ENCODE peak calls at places on chromosomes 7 and 10, in ten cellular contexts. C is activated CD8-positive, alpha-beta T cell treated with anti-CD3 and anti-CD28 coated beads for 36 hours; M is epithelial cell of proximal tubule; T is IMR-90; B is OCI-LY7; Z is brain microvascular endothelial cell; R is foreskin fibroblast; L is cardiac muscle cell; G is psoas muscle; A is glutamatergic neuron. X is an unnamed sample.

GRCh38 chr10:60389413-60390009 is at the start of gene ANK3:
- DNase-seq in C (no peak), M (no peak), T (no peak), B (no peak), Z (no peak), R (no peak), L (peak; percentile 8), G (no peak), A (no peak), X (no peak)

GRCh38 chr10:46546591-46547330 is 9.7 kb downstream of the GPRIN2 start:
- DNase-seq in C (peak; percentile 0), M (no peak), T (no peak), B (no peak), Z (no peak), R (no peak), L (no peak), G (peak; percentile 14), A (peak; percentile 12), X (peak; percentile 22)

GRCh38 chr10:70551971-70552422 is 50.5 kb downstream of the PRF1 start:
- DNase-seq in C (no peak), M (peak; percentile 56), T (peak; percentile 94), B (no peak), Z (peak; percentile 91), R (peak; percentile 94), L (peak; percentile 61), G (no peak), A (no peak), X (no peak)

GRCh38 chr10:60944159-60944909 is at the start of gene RHOBTB1:
- DNase-seq in C (peak; percentile 36), M (no peak), T (peak; percentile 83), B (no peak), Z (peak; percentile 74), R (peak; percentile 88), L (peak; percentile 88), G (peak; percentile 83), A (peak; percentile 85), X (peak; percentile 81)

GRCh38 chr7:55254596-55255500 is 110.3 kb upstream of the LANCL2 start:
- DNase-seq in C (peak; percentile 74), M (no peak), T (peak; percentile 67), B (peak; percentile 54), Z (peak; percentile 61), R (peak; percentile 91), L (peak; percentile 83), G (peak; percentile 86), A (peak; percentile 97), X (peak; percentile 98)

GRCh38 chr10:72173635-72174296 is 42.0 kb upstream of the ANAPC16 start:
- DNase-seq in C (peak; percentile 22), M (peak; percentile 46), T (peak; percentile 13), B (peak; percentile 9), Z (no peak), R (peak; percentile 64), L (no peak), G (no peak), A (no peak), X (no peak)

GRCh38 chr10:24681476-24682088 is 42.1 kb downstream of the ARHGAP21 start:
- DNase-seq in C (no peak), M (no peak), T (no peak), B (peak; percentile 20), Z (no peak), R (peak; percentile 9), L (no peak), G (no peak), A (no peak), X (no peak)

GRCh38 chr7:125670926-125671572 is 741.4 kb upstream of the POT1 start:
- DNase-seq in C (no peak), M (no peak), T (no peak), B (peak; percentile 1), Z (peak; percentile 24), R (no peak), L (peak; percentile 41), G (no peak), A (no peak), X (no peak)

GRCh38 chr7:90345548-90346319 is 782 bp upstream of the GTPBP10 start:
- DNase-seq in C (peak; percentile 9), M (peak; percentile 20), T (peak; percentile 42), B (no peak), Z (peak; percentile 7), R (peak; percentile 59), L (peak; percentile 40), G (no peak), A (no peak), X (no peak)

GRCh38 chr7:90347759-90348158 is 1.2 kb downstream of the GTPBP10 start:
- DNase-seq in C (no peak), M (no peak), T (no peak), B (peak; percentile 25), Z (no peak), R (no peak), L (no peak), G (no peak), A (no peak), X (no peak)

GRCh38 chr7:90345016-90345415 is 1.5 kb upstream of the GTPBP10 start:
- DNase-seq in C (no peak), M (no peak), T (no peak), B (no peak), Z (no peak), R (no peak), L (no peak), G (no peak), A (no peak), X (no peak)

GRCh38 chr7:90349305-90349704 is 2.8 kb downstream of the GTPBP10 start:
- DNase-seq in C (no peak), M (no peak), T (no peak), B (no peak), Z (no peak), R (no peak), L (no peak), G (no peak), A (no peak), X (no peak)

DNA sequence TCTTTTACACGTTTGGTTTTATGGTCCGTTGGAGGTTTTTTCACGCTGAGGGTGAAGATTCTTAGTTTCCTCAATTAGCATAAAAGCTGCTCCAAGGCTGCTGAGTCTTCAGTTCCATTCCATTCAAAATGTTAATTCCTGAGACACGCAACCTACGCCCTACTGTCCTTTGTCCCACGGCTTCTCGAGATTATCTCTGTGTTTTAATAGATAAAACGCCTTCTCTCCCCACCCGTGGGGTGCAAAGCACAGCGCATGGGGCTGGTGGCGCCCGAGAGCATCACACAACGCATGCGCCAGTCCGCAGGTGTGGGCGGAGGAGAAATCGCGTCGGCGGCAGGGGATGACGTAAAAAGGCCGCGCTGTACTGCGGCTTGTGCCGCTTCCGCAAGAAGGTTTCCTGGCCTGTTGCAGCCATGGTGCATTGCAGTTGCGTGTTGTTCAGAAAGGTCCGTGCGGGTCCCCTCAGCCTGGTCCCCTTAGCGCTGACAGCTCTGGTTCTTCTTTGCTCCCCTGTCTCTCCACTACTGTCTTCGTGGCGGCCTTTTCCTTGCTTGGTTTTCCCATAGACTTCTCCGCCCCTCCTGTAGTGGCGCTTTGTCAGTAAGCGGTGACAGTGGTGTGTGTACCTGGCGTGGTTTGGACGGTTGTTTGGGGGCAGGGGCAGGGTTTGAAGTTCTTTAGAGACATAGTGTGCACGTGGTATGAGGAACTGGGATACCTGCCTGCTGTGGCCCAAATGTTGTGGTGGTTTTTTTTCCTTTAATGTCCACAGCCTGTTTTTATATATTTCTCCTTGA is at the start of gene GTPBP10:
- DNase-seq in C (peak; percentile 96), M (peak; percentile 68), T (peak; percentile 96), B (peak; percentile 97), Z (peak; percentile 89), R (peak; percentile 99), L (peak; percentile 96), G (peak; percentile 93), A (peak; percentile 95), X (peak; percentile 87)
- TF ChIP-seq CTCF in C (peak; percentile 68), M (peak; percentile 67), T (peak; percentile 73), B (peak; percentile 81), Z (peak; percentile 82), R (peak; percentile 65), L (peak; percentile 76), G (peak; percentile 77), A (peak; percentile 44), X (peak; percentile 32)

DNA sequence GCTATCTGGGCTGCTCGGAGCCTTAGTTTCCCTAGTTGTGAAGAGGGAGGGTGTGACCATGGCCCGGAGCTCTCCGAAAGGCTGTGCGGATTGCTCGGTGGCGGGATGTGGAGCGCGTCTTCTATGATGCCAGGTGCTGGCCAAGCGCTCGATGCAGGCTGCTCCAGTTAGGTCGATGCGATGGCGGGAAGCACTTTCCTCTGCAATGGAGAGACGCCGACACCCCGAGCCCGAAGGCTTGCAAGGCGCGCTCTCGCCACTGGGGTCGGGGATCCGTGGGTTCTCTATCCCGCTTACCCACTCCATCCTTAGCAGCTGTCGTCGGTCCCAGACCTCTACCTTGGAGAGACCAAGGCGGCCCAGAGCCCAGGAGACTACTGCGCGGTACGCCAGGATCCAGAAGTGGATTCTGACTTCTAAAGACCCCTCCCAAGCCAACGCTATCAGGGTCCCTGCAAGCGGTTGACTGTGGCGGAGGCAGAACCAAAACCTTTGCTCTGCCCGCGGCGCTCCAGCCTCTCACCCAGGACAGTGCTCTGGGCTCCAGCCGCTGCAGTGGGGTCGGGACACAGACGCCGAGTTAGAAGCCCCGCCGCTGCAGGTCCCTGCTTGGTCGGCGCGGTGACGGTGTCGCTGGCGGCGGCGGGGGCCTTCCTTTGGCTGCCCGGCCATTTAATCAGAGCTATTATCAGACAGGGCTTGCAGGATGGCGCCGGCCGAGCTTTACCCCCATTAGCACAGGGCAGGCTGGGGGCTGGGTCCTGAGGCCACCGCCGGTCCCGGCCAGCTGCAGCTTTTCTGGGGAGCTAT is 7.8 kb upstream of the TBX20 start:
- DNase-seq in C (no peak), M (no peak), T (no peak), B (no peak), Z (no peak), R (peak; percentile 6), L (peak; percentile 54), G (no peak), A (peak; percentile 61), X (no peak)
- TF ChIP-seq CTCF in C (no peak), M (no peak), T (no peak), B (no peak), Z (peak; percentile 5), R (no peak), L (peak; percentile 30), G (no peak), A (peak; percentile 34), X (no peak)

DNA sequence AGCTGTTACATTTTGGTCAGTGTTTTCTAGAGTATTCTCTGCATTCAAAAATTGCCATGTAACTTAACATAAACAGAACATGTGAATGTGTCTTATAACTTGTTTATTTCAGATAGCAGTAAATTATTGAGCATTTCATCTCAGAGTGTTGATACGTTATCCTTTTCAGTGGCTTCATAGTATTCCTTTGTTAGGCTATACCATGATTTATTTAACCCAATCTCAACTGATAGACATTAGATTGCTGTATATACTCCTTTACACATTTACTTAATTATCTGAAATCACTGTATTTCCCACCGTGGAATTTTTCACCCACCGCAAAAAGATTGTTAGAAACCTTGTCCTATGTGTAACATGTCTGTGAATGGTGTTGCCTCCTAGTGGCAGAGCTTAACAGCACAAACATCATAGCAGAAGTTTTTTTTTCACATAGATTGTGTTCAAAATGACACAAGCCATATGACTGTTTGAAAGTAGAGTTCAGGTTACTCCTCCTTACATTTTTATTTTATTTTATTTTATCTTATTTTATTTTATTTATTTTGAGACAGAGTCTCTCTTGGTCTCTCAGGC is 21.4 kb downstream of the SLF2 start:
- DNase-seq in C (no peak), M (no peak), T (no peak), B (peak; percentile 21), Z (no peak), R (peak; percentile 17), L (no peak), G (no peak), A (no peak), X (no peak)
- TF ChIP-seq CTCF in C (peak; percentile 61), M (peak; percentile 61), T (peak; percentile 37), B (peak; percentile 79), Z (peak; percentile 65), R (peak; percentile 57), L (peak; percentile 57), G (peak; percentile 11), A (peak; percentile 55), X (no peak)

GRCh38 chr10:87863102-87863943 is at the start of the genes KLLN and PTEN:
- DNase-seq in C (peak; percentile 85), M (no peak), T (peak; percentile 91), B (peak; percentile 95), Z (peak; percentile 85), R (peak; percentile 97), L (peak; percentile 95), G (peak; percentile 90), A (peak; percentile 94), X (peak; percentile 87)

GRCh38 chr10:87861953-87862643 is 1.2 kb downstream of the KLLN start:
- DNase-seq in C (peak; percentile 95), M (peak; percentile 93), T (peak; percentile 98), B (peak; percentile 99), Z (peak; percentile 92), R (peak; percentile 100), L (peak; percentile 98), G (peak; percentile 97), A (peak; percentile 98), X (peak; percentile 93)

GRCh38 chr10:87861034-87861433 is 2.3 kb downstream of the KLLN start:
- DNase-seq in C (no peak), M (no peak), T (no peak), B (peak; percentile 30), Z (no peak), R (no peak), L (no peak), G (no peak), A (no peak), X (no peak)

GRCh38 chr10:87861566-87861952 is 1.8 kb downstream of the KLLN start:
- DNase-seq in C (peak; percentile 54), M (no peak), T (peak; percentile 89), B (peak; percentile 82), Z (peak; percentile 67), R (peak; percentile 96), L (peak; percentile 66), G (peak; percentile 78), A (peak; percentile 49), X (peak; percentile 63)

DNA sequence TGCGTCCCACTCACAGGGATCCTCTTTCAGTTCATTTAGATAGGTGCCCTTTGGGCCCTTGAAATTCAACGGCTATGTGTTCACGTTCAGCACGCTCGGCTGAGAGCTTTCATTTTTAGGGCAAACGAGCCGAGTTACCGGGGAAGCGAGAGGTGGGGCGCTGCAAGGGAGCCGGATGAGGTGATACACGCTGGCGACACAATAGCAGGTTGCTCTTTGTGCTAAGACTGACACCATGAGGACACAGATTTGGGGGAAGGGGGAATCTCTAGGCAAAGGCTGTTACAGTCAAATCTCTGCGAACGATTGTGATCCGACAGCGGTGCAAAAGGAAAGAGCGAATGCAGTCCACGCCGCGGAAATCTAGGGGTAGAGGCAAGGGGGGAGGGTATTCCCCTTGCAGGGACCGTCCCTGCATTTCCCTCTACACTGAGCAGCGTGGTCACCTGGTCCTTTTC is 660 bp downstream of the KLLN start:
- DNase-seq in C (peak; percentile 79), M (no peak), T (peak; percentile 57), B (no peak), Z (no peak), R (no peak), L (no peak), G (no peak), A (no peak), X (no peak)
- TF ChIP-seq CTCF in C (no peak), M (no peak), T (no peak), B (peak; percentile 30), Z (no peak), R (no peak), L (no peak), G (no peak), A (no peak), X (no peak)